ENCODE peak calls at places on chromosome 15, in four cellular contexts. R is A549, W is stomach, Z is neural progenitor cell. T is an unnamed sample.

GRCh38 chr15:98547741-98548166 is 100.6 kb upstream of the IGF1R start:
- DNase-seq in W (no peak), R (no peak), Z (peak), T (no peak)

GRCh38 chr15:83248151-83248851 is 36.2 kb downstream of the BNC1 start:
- DNase-seq in W (no peak), R (peak), Z (peak), T (no peak)

GRCh38 chr15:62306851-62307504 is 141.9 kb upstream of the C2CD4B start:
- DNase-seq in Z (peak), W (peak), R (peak), T (no peak)

GRCh38 chr15:78415284-78415683 is 22.7 kb upstream of the IREB2 start:
- DNase-seq in R (peak), W (no peak), Z (peak), T (no peak)

GRCh38 chr15:96054606-96055005 is 275.9 kb upstream of the NR2F2 start:
- DNase-seq in R (no peak), Z (no peak), W (no peak), T (no peak)

GRCh38 chr15:52652286-52652685 is 26.9 kb downstream of the ATOSA start:
- DNase-seq in W (no peak), R (no peak), Z (no peak), T (no peak)

GRCh38 chr15:51234181-51234927 is 104.0 kb downstream of the CYP19A1 start:
- DNase-seq in W (no peak), R (no peak), Z (peak), T (no peak)

GRCh38 chr15:63319065-63319464 is 41.7 kb downstream of the APH1B start:
- DNase-seq in W (no peak), R (no peak), Z (no peak), T (no peak)

GRCh38 chr15:31469801-31470545 is 143.3 kb downstream of the KLF13 start:
- DNase-seq in W (peak), Z (no peak), R (no peak), T (no peak)

GRCh38 chr15:31477851-31478250 is 151.2 kb downstream of the KLF13 start:
- DNase-seq in Z (no peak), R (no peak), W (peak), T (no peak)

GRCh38 chr15:90774731-90775521 is 57.8 kb downstream of the BLM start:
- DNase-seq in Z (no peak), R (peak), W (no peak), T (no peak)

GRCh38 chr15:90039996-90040395 is 38.9 kb downstream of the ZNF710 start:
- DNase-seq in Z (no peak), R (no peak), W (no peak), T (no peak)

GRCh38 chr15:31489281-31489680 is 162.6 kb downstream of the KLF13 start:
- DNase-seq in W (no peak), R (no peak), Z (no peak), T (no peak)

GRCh38 chr15:56797720-56798275 is 64.5 kb upstream of the ZNF280D start:
- DNase-seq in R (no peak), Z (no peak), W (no peak), T (no peak)

GRCh38 chr15:62753518-62754221 is 288.9 kb upstream of the TPM1 start:
- DNase-seq in R (no peak), Z (no peak), W (no peak), T (no peak)

GRCh38 chr15:88912500-88912921 is 668 bp downstream of the MFGE8 start:
- DNase-seq in Z (peak), R (no peak), W (no peak), T (no peak)

GRCh38 chr15:57286446-57287127 is 89.7 kb upstream of the CGNL1 start:
- DNase-seq in Z (peak), R (no peak), W (no peak), T (no peak)

GRCh38 chr15:35349916-35350315 is 196.0 kb downstream of the DPH6 start:
- DNase-seq in Z (no peak), W (no peak), R (no peak), T (no peak)

GRCh38 chr15:70741107-70741511 is 22.2 kb downstream of the UACA start:
- DNase-seq in W (peak), R (peak), Z (no peak), T (no peak)

GRCh38 chr15:47188766-47189507 is 528.4 kb upstream of the SEMA6D start:
- DNase-seq in Z (no peak), R (no peak), W (no peak), T (no peak)

GRCh38 chr15:62209821-62210220 is 44.7 kb upstream of the C2CD4B start:
- DNase-seq in Z (no peak), R (no peak), W (peak), T (no peak)

GRCh38 chr15:74010929-74011540 is 16.5 kb downstream of the PML start:
- DNase-seq in R (no peak), Z (no peak), W (no peak), T (no peak)

GRCh38 chr15:69798481-69799315 is 299.0 kb downstream of the TLE3 start:
- DNase-seq in R (no peak), W (peak), Z (no peak), T (no peak)

GRCh38 chr15:33460166-33460805 is 149.5 kb downstream of the RYR3 start:
- DNase-seq in Z (no peak), R (no peak), W (no peak), T (no peak)

GRCh38 chr15:45118996-45119395 is 4.9 kb downstream of the DUOXA2 start:
- DNase-seq in Z (no peak), W (no peak), R (no peak), T (no peak)
- TF ChIP-seq CTCF in Z (no peak), W (no peak), R (no peak), T (no peak)

GRCh38 chr15:64712353-64712752 is 63.0 kb downstream of the RBPMS2 start:
- DNase-seq in W (no peak), Z (no peak), R (no peak), T (no peak)
- H3K27ac ChIP-seq in W (no peak), Z (no peak), R (no peak), T (no peak)

DNA sequence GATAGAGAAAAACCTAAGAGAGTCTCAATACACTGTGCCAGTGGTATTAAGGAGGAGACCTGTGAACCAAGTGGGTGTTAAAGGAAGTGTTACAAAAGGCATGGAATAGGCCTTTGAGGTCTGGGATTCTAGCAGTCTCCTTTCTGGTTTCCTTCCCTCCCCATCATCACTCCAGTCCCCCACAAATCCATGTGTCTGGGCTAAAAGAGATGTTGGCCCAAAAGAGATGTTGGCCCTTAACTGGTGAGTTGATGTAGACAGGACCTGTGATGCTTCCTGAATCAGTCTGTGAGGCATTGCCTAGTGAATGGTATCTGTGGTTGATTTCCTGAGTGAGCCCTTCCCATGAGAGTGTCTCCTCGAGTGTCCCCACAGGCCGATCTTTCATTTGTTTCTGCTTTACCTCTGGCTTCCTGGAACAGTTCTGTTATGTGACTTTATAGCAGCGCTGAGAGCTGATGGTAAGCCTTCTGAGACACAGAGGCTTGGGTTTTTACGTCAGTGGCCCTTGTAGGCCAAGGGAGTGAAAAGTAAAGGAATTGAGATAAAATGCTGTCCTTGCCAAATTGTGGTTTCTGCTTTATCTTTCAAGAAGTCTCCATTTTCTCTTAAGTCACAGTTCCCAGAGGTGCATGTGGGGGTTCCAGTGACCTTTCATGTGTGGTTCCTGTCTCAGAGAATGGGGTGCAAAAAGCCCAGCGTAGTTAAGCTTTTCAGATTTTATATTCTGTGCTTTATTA is 87.8 kb downstream of the KLHL25 start:
- DNase-seq in R (no peak), Z (no peak), W (no peak), T (no peak)
- H3K4me3 ChIP-seq in R (peak), Z (no peak), W (peak), T (peak)

DNA sequence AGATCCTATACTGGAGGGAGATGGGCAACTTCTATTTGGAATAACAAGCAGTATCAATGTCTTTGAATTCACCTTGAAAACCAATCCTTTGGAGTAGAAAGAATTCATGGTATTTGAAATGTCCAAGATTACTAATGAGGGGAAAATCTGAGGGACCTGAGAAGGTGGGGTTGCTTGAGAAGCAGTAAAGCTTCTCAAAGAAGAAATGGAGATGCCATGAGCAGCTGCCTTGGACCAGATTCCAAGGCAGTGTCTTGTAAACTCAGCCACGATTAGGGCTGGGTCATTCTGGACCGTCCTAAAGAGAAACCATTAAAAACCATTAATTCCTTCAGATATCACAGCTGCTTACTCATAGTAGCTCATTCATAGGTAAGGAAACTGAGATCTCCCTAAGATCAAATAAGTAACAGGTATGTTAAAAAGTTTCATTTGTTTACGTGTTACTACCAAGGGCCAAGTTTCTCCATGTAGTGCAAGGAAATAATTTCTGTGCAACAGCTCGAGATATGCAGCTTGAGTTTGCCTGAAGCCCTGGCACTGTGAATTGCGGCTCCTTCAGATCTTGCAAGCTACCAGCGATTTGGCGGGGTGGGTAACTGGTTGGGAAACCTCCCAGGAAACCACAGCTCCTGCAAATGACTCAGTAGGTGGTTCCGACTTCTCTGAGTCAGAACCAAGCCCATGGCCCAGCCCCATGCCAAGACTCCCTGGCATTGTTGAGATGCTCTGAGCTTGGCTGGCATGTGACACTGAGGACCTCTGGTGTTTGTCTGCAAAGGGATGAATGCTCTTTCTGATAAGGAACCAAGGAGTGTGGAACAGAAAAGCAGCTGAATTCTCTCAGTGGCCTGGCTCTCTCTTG is 296.8 kb downstream of the RORA start:
- DNase-seq in W (peak), Z (no peak), R (peak), T (peak)
- TF ChIP-seq CTCF in W (peak), Z (peak), R (peak), T (no peak)

DNA sequence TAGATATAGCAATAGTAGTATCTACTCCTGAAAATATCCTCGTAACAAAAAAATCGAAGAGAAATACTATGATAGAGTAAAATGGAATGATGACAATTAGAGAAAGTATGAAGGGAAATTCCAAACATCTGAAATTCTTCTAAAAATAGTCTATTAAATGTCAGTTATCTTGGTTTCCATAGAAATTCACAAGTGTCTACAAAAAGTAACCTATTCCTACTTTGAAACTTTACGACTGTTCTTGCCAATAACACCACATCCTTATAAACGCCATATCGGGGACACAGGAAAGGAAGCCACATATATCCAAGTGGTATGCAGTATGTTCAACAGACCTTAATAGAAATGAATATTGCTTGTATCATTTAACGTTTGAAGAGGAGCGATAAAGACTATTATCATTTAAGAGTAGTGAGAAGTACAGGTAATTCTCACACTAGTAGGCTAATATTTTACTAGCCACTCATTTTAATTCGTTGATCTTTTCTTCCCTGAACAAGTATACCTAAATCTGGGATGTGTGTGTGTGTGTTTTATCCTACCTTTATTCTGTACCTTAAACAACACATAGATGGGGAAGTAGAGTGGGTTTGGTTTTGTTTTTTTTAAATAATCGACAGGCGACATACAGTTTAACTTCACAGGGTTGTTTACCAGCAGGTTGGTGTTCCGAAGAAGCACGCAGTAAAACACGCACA is 1.2 kb downstream of the GPR176 start:
- DNase-seq in W (no peak), R (no peak), Z (no peak), T (no peak)
- H3K27ac ChIP-seq in W (no peak), R (no peak), Z (no peak), T (peak)